ENCODE peak calls at places on chromosomes 6 and 20, in four cellular contexts. One of them, this sample, is unnamed.
A peak's percentile ranks its signal among the peaks of the same experiment; 100 is the strongest.

GRCh38 chr6:7673063-7673536 is 52.8 kb upstream of the BMP6 start:
- DNase-seq in H1: peak; percentile 74
- DNase-seq in H9: peak; percentile 83
- DNase-seq in IMR-90: peak; percentile 5
- DNase-seq in this sample: peak; percentile 85

GRCh38 chr6:38579010-38579628 is 60.6 kb downstream of the BTBD9 start:
- DNase-seq in H1: no peak
- DNase-seq in IMR-90: peak; percentile 24
- DNase-seq in H9: no peak
- DNase-seq in this sample: no peak

GRCh38 chr6:15536201-15536955 is 126.5 kb downstream of the DTNBP1 start:
- DNase-seq in H1: peak; percentile 31
- DNase-seq in IMR-90: no peak
- DNase-seq in H9: no peak
- DNase-seq in this sample: no peak

GRCh38 chr20:31678389-31679356 is 41.0 kb downstream of the COX4I2 start:
- DNase-seq in H1: no peak
- DNase-seq in IMR-90: no peak
- DNase-seq in H9: no peak
- DNase-seq in this sample: peak; percentile 90

GRCh38 chr6:159594750-159595117 is 98.3 kb downstream of the SOD2 start:
- DNase-seq in IMR-90: peak; percentile 82
- DNase-seq in H9: no peak
- DNase-seq in H1: no peak
- DNase-seq in this sample: no peak

GRCh38 chr6:117677553-117678131 is 2.4 kb downstream of the NUS1 start:
- DNase-seq in H9: no peak
- DNase-seq in IMR-90: peak; percentile 44
- DNase-seq in H1: no peak
- DNase-seq in this sample: no peak

GRCh38 chr6:168528457-168529095 is 87.6 kb downstream of the SMOC2 start:
- DNase-seq in IMR-90: no peak
- DNase-seq in H1: no peak
- DNase-seq in H9: no peak
- DNase-seq in this sample: no peak

GRCh38 chr6:109024784-109025183 is 69.9 kb downstream of the SESN1 start:
- DNase-seq in IMR-90: peak; percentile 2
- DNase-seq in H1: no peak
- DNase-seq in H9: peak; percentile 49
- DNase-seq in this sample: peak; percentile 51

GRCh38 chr6:112912351-112913101 is 565.4 kb downstream of the RFPL4B start:
- DNase-seq in IMR-90: peak; percentile 41
- DNase-seq in H1: no peak
- DNase-seq in H9: no peak
- DNase-seq in this sample: no peak

GRCh38 chr6:163780993-163781392 is 366.5 kb downstream of the QKI start:
- DNase-seq in H1: no peak
- DNase-seq in H9: peak; percentile 45
- DNase-seq in IMR-90: peak; percentile 11
- DNase-seq in this sample: no peak

GRCh38 chr20:30286157-30286556 is 971.3 kb upstream of the DEFB115 start:
- DNase-seq in H1: no peak
- DNase-seq in H9: no peak
- DNase-seq in IMR-90: no peak
- DNase-seq in this sample: peak; percentile 46

GRCh38 chr20:1423625-1424106 is 30.8 kb upstream of the FKBP1A start:
- DNase-seq in IMR-90: peak; percentile 69
- DNase-seq in H9: peak; percentile 94
- DNase-seq in H1: peak; percentile 65
- DNase-seq in this sample: peak; percentile 99

GRCh38 chr20:42749548-42749947 is 440.2 kb downstream of the PTPRT start:
- DNase-seq in H1: no peak
- DNase-seq in H9: no peak
- DNase-seq in IMR-90: no peak
- DNase-seq in this sample: peak; percentile 15

GRCh38 chr6:144350176-144350575 is 65.0 kb downstream of the UTRN start:
- DNase-seq in H1: no peak
- DNase-seq in IMR-90: no peak
- DNase-seq in H9: no peak
- DNase-seq in this sample: no peak

GRCh38 chr6:29992792-29993191 is 50.5 kb downstream of the HLA-A start:
- DNase-seq in IMR-90: peak; percentile 66
- DNase-seq in H9: no peak
- DNase-seq in H1: no peak
- DNase-seq in this sample: no peak

GRCh38 chr6:159252955-159253508 is 83.8 kb downstream of the FNDC1 start:
- DNase-seq in H9: peak; percentile 67
- DNase-seq in IMR-90: peak; percentile 45
- DNase-seq in H1: peak; percentile 54
- DNase-seq in this sample: peak; percentile 78

GRCh38 chr20:34040300-34041015 is 46.7 kb downstream of the RALY start:
- DNase-seq in IMR-90: no peak
- DNase-seq in H1: no peak
- DNase-seq in H9: no peak
- DNase-seq in this sample: no peak

GRCh38 chr6:91669154-91669903 is 1082.5 kb upstream of the MAP3K7 start:
- DNase-seq in H9: no peak
- DNase-seq in H1: no peak
- DNase-seq in IMR-90: no peak
- DNase-seq in this sample: no peak

GRCh38 chr6:12363651-12364381 is 73.7 kb downstream of the EDN1 start:
- DNase-seq in IMR-90: no peak
- DNase-seq in H1: no peak
- DNase-seq in H9: no peak
- DNase-seq in this sample: no peak

GRCh38 chr6:148943451-148943850 is 196.6 kb downstream of the UST start:
- DNase-seq in H1: no peak
- DNase-seq in IMR-90: peak; percentile 66
- DNase-seq in H9: no peak
- DNase-seq in this sample: no peak

GRCh38 chr6:6694825-6695710 is 106.5 kb downstream of the LY86 start:
- DNase-seq in H9: peak; percentile 71
- DNase-seq in IMR-90: no peak
- DNase-seq in H1: peak; percentile 70
- DNase-seq in this sample: no peak

GRCh38 chr20:51352790-51353189 is 189.7 kb downstream of the NFATC2 start:
- DNase-seq in IMR-90: no peak
- DNase-seq in H9: no peak
- DNase-seq in H1: no peak
- DNase-seq in this sample: no peak

GRCh38 chr6:137013031-137013430 is 31.7 kb downstream of the IL20RA start:
- DNase-seq in H9: no peak
- DNase-seq in IMR-90: no peak
- DNase-seq in H1: no peak
- DNase-seq in this sample: no peak

GRCh38 chr20:46341374-46342044 is 33.2 kb upstream of the CDH22 start:
- DNase-seq in H1: no peak
- DNase-seq in H9: no peak
- DNase-seq in IMR-90: no peak
- DNase-seq in this sample: no peak

GRCh38 chr20:19858972-19859371 is 100.9 kb downstream of the RIN2 start:
- DNase-seq in H1: no peak
- DNase-seq in H9: no peak
- DNase-seq in IMR-90: peak; percentile 33
- DNase-seq in this sample: no peak

GRCh38 chr20:59392741-59393140 is 92.3 kb downstream of the EDN3 start:
- DNase-seq in H9: no peak
- DNase-seq in H1: no peak
- DNase-seq in IMR-90: no peak
- DNase-seq in this sample: no peak

GRCh38 chr6:68633654-68634502 is 1.2 kb upstream of the ADGRB3 start:
- DNase-seq in H9: no peak
- DNase-seq in H1: no peak
- DNase-seq in IMR-90: no peak
- DNase-seq in this sample: no peak

GRCh38 chr6:127808118-127808517 is 92.7 kb downstream of the THEMIS start:
- DNase-seq in H1: no peak
- DNase-seq in IMR-90: no peak
- DNase-seq in H9: no peak
- DNase-seq in this sample: no peak

GRCh38 chr6:1131285-1132079 is 180.4 kb upstream of the FOXQ1 start:
- DNase-seq in H9: no peak
- DNase-seq in H1: no peak
- DNase-seq in IMR-90: peak; percentile 94
- DNase-seq in this sample: no peak

GRCh38 chr6:137867685-137868509 is 838 bp downstream of the TNFAIP3 start:
- DNase-seq in H1: peak; percentile 59
- DNase-seq in IMR-90: peak; percentile 37
- DNase-seq in H9: peak; percentile 54
- DNase-seq in this sample: no peak

GRCh38 chr6:106102034-106102433 is 15.9 kb downstream of the PRDM1 start:
- DNase-seq in IMR-90: no peak
- DNase-seq in H9: no peak
- DNase-seq in H1: no peak
- DNase-seq in this sample: no peak

GRCh38 chr20:2751347-2751867 is 49.0 kb downstream of the CPXM1 start:
- DNase-seq in H9: no peak
- DNase-seq in IMR-90: no peak
- DNase-seq in H1: peak; percentile 64
- DNase-seq in this sample: no peak

GRCh38 chr20:9241232-9241692 is 172.4 kb downstream of the PLCB4 start:
- DNase-seq in IMR-90: peak; percentile 54
- DNase-seq in H1: no peak
- DNase-seq in H9: no peak
- DNase-seq in this sample: no peak

GRCh38 chr6:36929607-36930006 is 24.9 kb upstream of the PI16 start:
- DNase-seq in H9: no peak
- DNase-seq in IMR-90: peak; percentile 82
- DNase-seq in H1: no peak
- DNase-seq in this sample: no peak

GRCh38 chr6:105545947-105546710 is 143.2 kb upstream of the PREP start:
- DNase-seq in H9: no peak
- DNase-seq in IMR-90: peak; percentile 63
- DNase-seq in H1: no peak
- DNase-seq in this sample: no peak

DNA sequence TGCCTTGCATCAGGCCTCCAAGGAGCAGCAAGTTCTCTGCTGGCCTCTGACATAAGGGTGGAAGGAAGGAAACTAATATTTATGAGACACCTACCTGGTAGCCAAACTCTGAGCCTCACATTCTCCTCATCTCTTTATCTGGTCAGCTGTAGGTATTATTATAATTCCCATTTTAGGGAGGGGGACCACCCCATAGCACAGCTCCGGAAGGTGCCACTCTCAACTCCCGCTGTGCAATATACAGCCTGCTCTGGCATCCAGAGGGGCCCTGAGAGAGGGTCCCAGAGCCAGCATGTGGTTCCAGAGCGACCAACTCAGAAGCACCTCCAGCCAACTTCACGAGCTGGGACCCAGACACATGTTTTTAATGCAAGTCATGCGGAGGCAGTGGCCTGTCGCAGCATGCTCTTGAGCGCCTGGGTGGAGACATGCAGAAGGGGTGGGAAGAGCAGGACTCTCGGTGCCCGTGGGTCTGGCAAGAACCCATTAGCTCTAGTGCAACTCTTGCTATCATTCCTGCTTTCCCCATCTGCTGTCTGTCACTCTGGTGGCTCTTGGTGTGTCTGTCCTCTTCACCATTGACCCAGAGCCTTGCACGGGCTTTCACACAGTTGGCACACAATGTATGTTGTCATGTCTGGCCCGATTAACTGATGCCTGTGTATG is 15.0 kb upstream of the MYMX start:
- DNase-seq in IMR-90: no peak
- DNase-seq in H9: no peak
- DNase-seq in H1: no peak
- DNase-seq in this sample: no peak
- H3K18ac ChIP-seq in IMR-90: no peak overlapping the region
- H3K18ac ChIP-seq in H9: peak overlapping the region; percentile 97
- H3K18ac ChIP-seq in H1: peak overlapping the region; percentile 76
- H3K18ac ChIP-seq in this sample: peak overlapping the region; percentile 16

GRCh38 chr6:110935171-110935570 is 23.3 kb upstream of the GTF3C6 start:
- DNase-seq in IMR-90: no peak
- DNase-seq in H1: no peak
- DNase-seq in H9: no peak
- DNase-seq in this sample: no peak

GRCh38 chr6:110933913-110934312 is 24.6 kb upstream of the GTF3C6 start:
- DNase-seq in H1: no peak
- DNase-seq in IMR-90: no peak
- DNase-seq in H9: no peak
- DNase-seq in this sample: no peak

GRCh38 chr6:110939429-110939828 is 19.1 kb upstream of the GTF3C6 start:
- DNase-seq in IMR-90: no peak
- DNase-seq in H1: no peak
- DNase-seq in H9: no peak
- DNase-seq in this sample: no peak

GRCh38 chr6:110934499-110934898 is 24.0 kb upstream of the GTF3C6 start:
- DNase-seq in IMR-90: no peak
- DNase-seq in H1: no peak
- DNase-seq in H9: no peak
- DNase-seq in this sample: no peak

GRCh38 chr6:110938176-110938575 is 20.3 kb upstream of the GTF3C6 start:
- DNase-seq in H9: no peak
- DNase-seq in H1: no peak
- DNase-seq in IMR-90: peak; percentile 9
- DNase-seq in this sample: no peak
- H4K5ac ChIP-seq in H9: no peak overlapping the region
- H4K5ac ChIP-seq in H1: no peak overlapping the region
- H4K5ac ChIP-seq in IMR-90: no peak overlapping the region
- H4K5ac ChIP-seq in this sample: no peak overlapping the region

GRCh38 chr20:61990484-61990883 is 75.2 kb downstream of the TAF4 start:
- DNase-seq in H1: no peak
- DNase-seq in IMR-90: no peak
- DNase-seq in H9: no peak
- DNase-seq in this sample: no peak

GRCh38 chr20:61988665-61989064 is 77.0 kb downstream of the TAF4 start:
- DNase-seq in IMR-90: no peak
- DNase-seq in H9: no peak
- DNase-seq in H1: no peak
- DNase-seq in this sample: no peak

GRCh38 chr20:61986762-61987321 is 78.8 kb downstream of the TAF4 start:
- DNase-seq in H9: no peak
- DNase-seq in IMR-90: no peak
- DNase-seq in H1: no peak
- DNase-seq in this sample: no peak

GRCh38 chr20:61991476-61991875 is 74.2 kb downstream of the TAF4 start:
- DNase-seq in IMR-90: no peak
- DNase-seq in H1: no peak
- DNase-seq in H9: no peak
- DNase-seq in this sample: no peak

GRCh38 chr20:61989741-61990140 is 75.9 kb downstream of the TAF4 start:
- DNase-seq in IMR-90: no peak
- DNase-seq in H9: no peak
- DNase-seq in H1: no peak
- DNase-seq in this sample: no peak
- H3K56ac ChIP-seq in IMR-90: no peak overlapping the region
- H3K56ac ChIP-seq in H9: no peak overlapping the region
- H3K56ac ChIP-seq in H1: no peak overlapping the region
- H3K56ac ChIP-seq in this sample: no peak overlapping the region

DNA sequence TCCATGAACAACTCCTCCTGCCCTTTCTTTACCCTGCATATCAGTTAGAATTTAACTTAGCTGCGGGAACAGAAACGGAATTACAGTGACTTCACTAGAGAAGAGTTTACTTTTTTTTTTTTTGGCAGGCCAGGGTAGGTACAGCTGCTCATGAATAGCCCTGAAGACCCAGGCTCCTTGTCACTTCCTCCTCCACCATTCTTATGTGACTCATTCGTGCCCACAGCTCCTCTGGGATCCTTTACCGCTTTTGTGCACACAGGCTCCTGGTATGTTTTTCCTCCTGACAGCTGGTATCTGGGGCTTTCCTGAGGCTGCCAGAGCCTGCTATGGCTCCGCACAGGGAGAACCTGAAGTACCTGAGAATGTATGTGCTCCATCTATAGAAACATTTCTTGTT is 3.9 kb upstream of the KCNS1 start:
- DNase-seq in H1: no peak
- DNase-seq in H9: no peak
- DNase-seq in IMR-90: peak; percentile 76
- DNase-seq in this sample: no peak
- H3K18ac ChIP-seq in H1: no peak overlapping the region
- H3K18ac ChIP-seq in H9: no peak overlapping the region
- H3K18ac ChIP-seq in IMR-90: no peak overlapping the region
- H3K18ac ChIP-seq in this sample: no peak overlapping the region